ENCODE peak calls at places on chromosomes 16 and 17, in six cellular contexts. N, Q, I, K, D and C are unnamed samples.

GRCh38 chr17:39943702-39944392 is 16.3 kb downstream of the LRRC3C start:
- DNase-seq in N (no peak), Q (no peak), I (no peak), K (no peak), D (no peak), C (peak; percentile 58)

GRCh38 chr16:11348737-11349598 is 3.7 kb downstream of the RMI2 start:
- DNase-seq in N (no peak), Q (no peak), I (no peak), K (no peak), D (no peak), C (no peak)

GRCh38 chr17:74457146-74457819 is 9.2 kb upstream of the CD300A start:
- DNase-seq in N (peak; percentile 69), Q (peak; percentile 67), I (peak; percentile 18), K (peak; percentile 82), D (peak; percentile 48), C (peak; percentile 77)

GRCh38 chr17:77439382-77440013 is 298.7 kb downstream of the SEC14L1 start:
- DNase-seq in N (no peak), Q (peak; percentile 31), I (no peak), K (peak; percentile 26), D (no peak), C (no peak)

GRCh38 chr16:17470871-17471744 is at the start of gene XYLT1:
- DNase-seq in N (peak; percentile 53), Q (peak; percentile 59), I (no peak), K (no peak), D (no peak), C (no peak)

GRCh38 chr17:70235252-70235651 is 65.9 kb downstream of the KCNJ2 start:
- DNase-seq in N (no peak), Q (no peak), I (no peak), K (no peak), D (no peak), C (no peak)

GRCh38 chr16:65489531-65490023 is 367.7 kb upstream of the CDH11 start:
- DNase-seq in N (no peak), Q (no peak), I (no peak), K (no peak), D (no peak), C (no peak)

GRCh38 chr16:59635674-59636073 is 901.6 kb upstream of the GOT2 start:
- DNase-seq in N (no peak), Q (no peak), I (no peak), K (no peak), D (no peak), C (no peak)

GRCh38 chr16:75026892-75027391 is 28.1 kb downstream of the ZNRF1 start:
- DNase-seq in N (no peak), Q (no peak), I (no peak), K (no peak), D (no peak), C (no peak)

GRCh38 chr17:49130891-49131290 is 1.7 kb upstream of the B4GALNT2 start:
- DNase-seq in N (no peak), Q (no peak), I (no peak), K (no peak), D (no peak), C (no peak)